ENCODE peak calls at places on chromosome 6, in eight cellular contexts. B is NCI-H187, F is AG04450, E is A549, P is tibial artery, N is A172, S is Daoy, Q is kidney. A is an unnamed sample.

GRCh38 chr6:11218827-11219826 is 13.3 kb downstream of the NEDD9 start:
- DNase-seq in B (no peak), F (no peak), E (peak; percentile 93), P (peak; percentile 74), N (no peak), S (peak; percentile 23), Q (no peak), A (no peak)

GRCh38 chr6:134551245-134551960 is 233.5 kb upstream of the SGK1 start:
- DNase-seq in B (no peak), F (peak; percentile 76), E (peak; percentile 38), P (no peak), N (peak; percentile 46), S (peak; percentile 19), Q (no peak), A (no peak)

GRCh38 chr6:150418825-150419594 is 50.2 kb downstream of the IYD start:
- DNase-seq in B (no peak), F (no peak), E (peak; percentile 58), P (peak; percentile 75), N (peak; percentile 26), S (peak; percentile 82), Q (peak; percentile 87), A (peak; percentile 84)

GRCh38 chr6:157620905-157621304 is 202.1 kb upstream of the SNX9 start:
- DNase-seq in B (no peak), F (no peak), E (no peak), P (no peak), N (no peak), S (no peak), Q (no peak), A (no peak)

GRCh38 chr6:90940812-90941481 is 354.1 kb upstream of the MAP3K7 start:
- DNase-seq in B (peak; percentile 16), F (peak; percentile 10), E (peak; percentile 57), P (no peak), N (peak; percentile 59), S (peak; percentile 42), Q (no peak), A (no peak)

GRCh38 chr6:151493495-151494234 is at the start of gene CCDC170:
- DNase-seq in B (no peak), F (no peak), E (peak; percentile 13), P (no peak), N (no peak), S (peak; percentile 62), Q (peak; percentile 80), A (peak; percentile 75)

GRCh38 chr6:169452117-169452868 is 198.6 kb upstream of the THBS2 start:
- DNase-seq in B (no peak), F (peak; percentile 92), E (no peak), P (peak; percentile 91), N (peak; percentile 82), S (peak; percentile 92), Q (peak; percentile 92), A (no peak)

GRCh38 chr6:36139991-36140710 is 9.8 kb downstream of the MAPK13 start:
- DNase-seq in B (no peak), F (no peak), E (no peak), P (no peak), N (no peak), S (no peak), Q (no peak), A (no peak)

GRCh38 chr6:45571159-45571558 is 193.4 kb upstream of the SUPT3H start:
- DNase-seq in B (no peak), F (no peak), E (no peak), P (no peak), N (no peak), S (no peak), Q (no peak), A (no peak)

GRCh38 chr6:43045371-43045930 is 8.2 kb downstream of the CUL7 start:
- DNase-seq in B (no peak), F (no peak), E (no peak), P (no peak), N (no peak), S (no peak), Q (no peak), A (no peak)

GRCh38 chr6:41284726-41285125 is 1.8 kb downstream of the TREM1 start:
- DNase-seq in B (no peak), F (no peak), E (no peak), P (no peak), N (no peak), S (peak; percentile 15), Q (no peak), A (no peak)

GRCh38 chr6:26122402-26122792 is 35.2 kb downstream of the HFE start:
- DNase-seq in B (no peak), F (no peak), E (peak; percentile 74), P (no peak), N (peak; percentile 64), S (peak; percentile 54), Q (no peak), A (no peak)

GRCh38 chr6:5498579-5498899 is 237.2 kb downstream of the FARS2 start:
- DNase-seq in B (no peak), F (no peak), E (no peak), P (no peak), N (no peak), S (no peak), Q (no peak), A (no peak)

GRCh38 chr6:148682990-148683389 is 63.8 kb upstream of the UST start:
- DNase-seq in B (no peak), F (no peak), E (no peak), P (no peak), N (no peak), S (no peak), Q (no peak), A (no peak)

GRCh38 chr6:140156131-140156530 is 781.7 kb upstream of the CITED2 start:
- DNase-seq in B (no peak), F (no peak), E (no peak), P (no peak), N (no peak), S (no peak), Q (no peak), A (no peak)

GRCh38 chr6:89941031-89941775 is 46.9 kb downstream of the GJA10 start:
- DNase-seq in B (no peak), F (no peak), E (no peak), P (no peak), N (no peak), S (no peak), Q (no peak), A (no peak)

GRCh38 chr6:25583099-25583498 is 68.9 kb upstream of the SCGN start:
- DNase-seq in B (no peak), F (no peak), E (no peak), P (no peak), N (peak; percentile 2), S (no peak), Q (no peak), A (no peak)

GRCh38 chr6:169619650-169620049 is 82.2 kb downstream of the WDR27 start:
- DNase-seq in B (no peak), F (no peak), E (no peak), P (no peak), N (peak; percentile 2), S (peak; percentile 42), Q (no peak), A (no peak)

GRCh38 chr6:146913842-146914562 is 290.2 kb upstream of the STXBP5 start:
- DNase-seq in B (no peak), F (peak; percentile 97), E (peak; percentile 90), P (peak; percentile 88), N (peak; percentile 96), S (peak; percentile 99), Q (peak; percentile 91), A (peak; percentile 37)

A was measured in pancreas.